ENCODE peak calls at places on chromosomes 5 and 9, in eight cellular contexts. P is stimulated activated CD4-positive, alpha-beta T cell treated with anti-CD3 and anti-CD28 coated beads, Interleukin-15, amount 100 ng/mL, for 24 hours; G is astrocyte of the cerebellum; M is activated naive CD4-positive, alpha-beta T cell; Q is AG08395; T is T-helper 17 cell; N is NCI-H1092; V is T-helper 2 cell. D is an unnamed sample.

GRCh38 chr5:66517361-66517760 is 78.8 kb upstream of the MAST4 start:
- DNase-seq in P (no peak), M (no peak), N (no peak), T (no peak), Q (no peak), V (no peak), G (no peak), D (no peak)

GRCh38 chr9:83061036-83061435 is 1.9 kb downstream of the RASEF start:
- DNase-seq in M (no peak), N (no peak), P (no peak), T (no peak), V (no peak), Q (no peak), G (no peak), D (no peak)

GRCh38 chr9:79256691-79257213 is 315.0 kb upstream of the TLE4 start:
- DNase-seq in N (peak), M (no peak), V (no peak), Q (peak), T (no peak), G (peak), P (no peak), D (no peak)

GRCh38 chr5:179194201-179194910 is 134.2 kb downstream of the ZNF354C start:
- DNase-seq in T (no peak), G (no peak), N (no peak), P (no peak), V (no peak), Q (no peak), M (no peak), D (no peak)

GRCh38 chr5:115962565-115963402 is 509 bp downstream of the LVRN start:
- DNase-seq in T (no peak), M (no peak), G (no peak), N (no peak), P (peak), V (no peak), Q (peak), D (no peak)

GRCh38 chr9:35820076-35820475 is 5.2 kb upstream of the HINT2 start:
- DNase-seq in Q (peak), M (no peak), N (no peak), T (no peak), V (no peak), G (peak), P (no peak), D (no peak)

GRCh38 chr9:111572945-111573604 is 26.4 kb downstream of the PTGR1 start:
- DNase-seq in P (no peak), Q (peak), T (no peak), N (no peak), M (no peak), V (no peak), G (peak), D (no peak)

GRCh38 chr9:137438591-137439157 is 2.5 kb downstream of the ENTPD8 start:
- DNase-seq in N (no peak), G (no peak), Q (no peak), P (no peak), V (no peak), T (no peak), M (no peak), D (no peak)

GRCh38 chr9:136644343-136644592 is 18.4 kb upstream of the EGFL7 start:
- DNase-seq in Q (no peak), T (no peak), V (peak), G (no peak), N (no peak), P (no peak), M (no peak), D (no peak)

D was measured in activated T-cell treated with anti-CD3 and anti-CD28 coated beads, Interleukin-2, amount 50 U/mL, for 4 hours.